ENCODE peak calls at places on chromosomes 11 and 22, in seven cellular contexts. One of them, this sample, is unnamed.
A peak's percentile ranks its signal among the peaks of the same experiment; 100 is the strongest.

GRCh38 chr11:372809-373715 is 3.8 kb downstream of the B4GALNT4 start:
- DNase-seq in PC-3: no peak
- DNase-seq in cardiac muscle cell: no peak
- DNase-seq in CD8-positive, alpha-beta T cell: no peak
- DNase-seq in left lung: peak; percentile 71
- DNase-seq in brain microvascular endothelial cell: no peak
- DNase-seq in right lobe of liver: no peak
- DNase-seq in this sample: no peak

GRCh38 chr22:50314455-50315288 is 7.2 kb upstream of the PLXNB2 start:
- DNase-seq in cardiac muscle cell: peak; percentile 56
- DNase-seq in left lung: peak; percentile 92
- DNase-seq in right lobe of liver: peak; percentile 47
- DNase-seq in CD8-positive, alpha-beta T cell: peak; percentile 72
- DNase-seq in brain microvascular endothelial cell: no peak
- DNase-seq in PC-3: no peak
- DNase-seq in this sample: peak; percentile 78

GRCh38 chr11:68692881-68693483 is 8.6 kb downstream of the GAL start:
- DNase-seq in CD8-positive, alpha-beta T cell: no peak
- DNase-seq in cardiac muscle cell: peak; percentile 83
- DNase-seq in right lobe of liver: no peak
- DNase-seq in brain microvascular endothelial cell: no peak
- DNase-seq in PC-3: no peak
- DNase-seq in left lung: no peak
- DNase-seq in this sample: no peak

GRCh38 chr11:1557168-1557884 is 14.7 kb downstream of the DUSP8 start:
- DNase-seq in cardiac muscle cell: no peak
- DNase-seq in CD8-positive, alpha-beta T cell: peak; percentile 18
- DNase-seq in right lobe of liver: peak; percentile 37
- DNase-seq in brain microvascular endothelial cell: no peak
- DNase-seq in PC-3: no peak
- DNase-seq in left lung: peak; percentile 68
- DNase-seq in this sample: no peak

GRCh38 chr11:96279421-96280290 is 63.3 kb downstream of the MAML2 start:
- DNase-seq in cardiac muscle cell: no peak
- DNase-seq in brain microvascular endothelial cell: peak; percentile 60
- DNase-seq in CD8-positive, alpha-beta T cell: no peak
- DNase-seq in left lung: no peak
- DNase-seq in right lobe of liver: no peak
- DNase-seq in PC-3: peak; percentile 84
- DNase-seq in this sample: no peak

GRCh38 chr11:45145421-45146071 is 893 bp upstream of the PRDM11 start:
- DNase-seq in left lung: no peak
- DNase-seq in right lobe of liver: peak; percentile 87
- DNase-seq in CD8-positive, alpha-beta T cell: no peak
- DNase-seq in brain microvascular endothelial cell: peak; percentile 32
- DNase-seq in cardiac muscle cell: peak; percentile 45
- DNase-seq in PC-3: no peak
- DNase-seq in this sample: no peak

GRCh38 chr11:73376803-73377629 is 817 bp downstream of the RELT start:
- DNase-seq in left lung: peak; percentile 89
- DNase-seq in PC-3: peak; percentile 69
- DNase-seq in brain microvascular endothelial cell: peak; percentile 66
- DNase-seq in right lobe of liver: no peak
- DNase-seq in CD8-positive, alpha-beta T cell: peak; percentile 69
- DNase-seq in cardiac muscle cell: peak; percentile 56
- DNase-seq in this sample: peak; percentile 63

GRCh38 chr11:64545605-64546004 is 45.4 kb upstream of the SLC22A12 start:
- DNase-seq in left lung: no peak
- DNase-seq in cardiac muscle cell: no peak
- DNase-seq in right lobe of liver: no peak
- DNase-seq in PC-3: peak; percentile 97
- DNase-seq in CD8-positive, alpha-beta T cell: no peak
- DNase-seq in brain microvascular endothelial cell: peak; percentile 86
- DNase-seq in this sample: no peak

GRCh38 chr11:87290304-87290922 is 252.7 kb downstream of the TMEM135 start:
- DNase-seq in cardiac muscle cell: peak; percentile 75
- DNase-seq in right lobe of liver: no peak
- DNase-seq in CD8-positive, alpha-beta T cell: no peak
- DNase-seq in left lung: no peak
- DNase-seq in PC-3: peak; percentile 93
- DNase-seq in brain microvascular endothelial cell: peak; percentile 9
- DNase-seq in this sample: peak; percentile 25

GRCh38 chr11:132278801-132279574 is 908.6 kb downstream of the NTM start:
- DNase-seq in right lobe of liver: no peak
- DNase-seq in cardiac muscle cell: no peak
- DNase-seq in left lung: no peak
- DNase-seq in CD8-positive, alpha-beta T cell: no peak
- DNase-seq in PC-3: peak; percentile 10
- DNase-seq in brain microvascular endothelial cell: peak; percentile 69
- DNase-seq in this sample: peak; percentile 12

GRCh38 chr11:75913984-75914383 is 99.0 kb downstream of the UVRAG start:
- DNase-seq in cardiac muscle cell: no peak
- DNase-seq in left lung: no peak
- DNase-seq in brain microvascular endothelial cell: no peak
- DNase-seq in PC-3: no peak
- DNase-seq in CD8-positive, alpha-beta T cell: no peak
- DNase-seq in right lobe of liver: no peak
- DNase-seq in this sample: no peak

GRCh38 chr11:70606248-70606950 is 208.1 kb downstream of the CTTN start:
- DNase-seq in left lung: no peak
- DNase-seq in CD8-positive, alpha-beta T cell: no peak
- DNase-seq in cardiac muscle cell: no peak
- DNase-seq in right lobe of liver: no peak
- DNase-seq in PC-3: no peak
- DNase-seq in brain microvascular endothelial cell: no peak
- DNase-seq in this sample: no peak

GRCh38 chr11:127073621-127074020 is 73.1 kb upstream of the KIRREL3 start:
- DNase-seq in CD8-positive, alpha-beta T cell: no peak
- DNase-seq in PC-3: no peak
- DNase-seq in brain microvascular endothelial cell: no peak
- DNase-seq in left lung: no peak
- DNase-seq in right lobe of liver: no peak
- DNase-seq in cardiac muscle cell: no peak
- DNase-seq in this sample: no peak

DNA sequence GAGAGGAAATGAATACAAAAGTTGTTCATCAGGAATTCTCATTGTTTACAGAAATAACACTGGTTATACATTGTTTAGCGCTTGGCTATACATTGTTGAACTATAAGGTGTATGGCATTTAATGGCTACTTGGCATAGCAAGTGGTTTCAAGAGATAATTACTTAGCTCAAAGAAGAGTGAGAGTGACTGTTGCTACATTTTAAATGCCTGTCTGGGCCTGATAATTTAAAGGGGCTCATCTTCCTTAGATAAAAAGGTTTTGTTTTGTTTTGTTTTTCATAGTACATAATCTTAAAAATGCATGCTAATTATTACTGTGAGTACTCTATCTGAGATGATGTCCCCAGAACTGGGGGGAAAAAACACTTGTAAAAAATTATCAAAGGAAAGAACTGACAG is 1.5 kb upstream of the SMPD1 start:
- DNase-seq in right lobe of liver: no peak
- DNase-seq in cardiac muscle cell: no peak
- DNase-seq in PC-3: no peak
- DNase-seq in brain microvascular endothelial cell: no peak
- DNase-seq in left lung: no peak
- DNase-seq in CD8-positive, alpha-beta T cell: no peak
- DNase-seq in this sample: no peak
- H3K4me3 ChIP-seq in right lobe of liver: no peak overlapping the region
- H3K4me3 ChIP-seq in cardiac muscle cell: no peak overlapping the region
- H3K4me3 ChIP-seq in PC-3: no peak overlapping the region
- H3K4me3 ChIP-seq in brain microvascular endothelial cell: no peak overlapping the region
- H3K4me3 ChIP-seq in left lung: no peak overlapping the region
- H3K4me3 ChIP-seq in CD8-positive, alpha-beta T cell: no peak overlapping the region
- H3K4me3 ChIP-seq in this sample: no peak overlapping the region

GRCh38 chr11:104534268-104534667 is 364.0 kb downstream of the CASP12 start:
- DNase-seq in cardiac muscle cell: no peak
- DNase-seq in PC-3: peak; percentile 69
- DNase-seq in brain microvascular endothelial cell: peak; percentile 79
- DNase-seq in left lung: no peak
- DNase-seq in right lobe of liver: no peak
- DNase-seq in CD8-positive, alpha-beta T cell: no peak
- DNase-seq in this sample: no peak

GRCh38 chr11:104529916-104530315 is 366.0 kb upstream of the PDGFD start:
- DNase-seq in PC-3: no peak
- DNase-seq in cardiac muscle cell: no peak
- DNase-seq in left lung: no peak
- DNase-seq in CD8-positive, alpha-beta T cell: no peak
- DNase-seq in brain microvascular endothelial cell: no peak
- DNase-seq in right lobe of liver: no peak
- DNase-seq in this sample: no peak

GRCh38 chr11:104531894-104532293 is 366.4 kb downstream of the CASP12 start:
- DNase-seq in CD8-positive, alpha-beta T cell: no peak
- DNase-seq in right lobe of liver: no peak
- DNase-seq in left lung: no peak
- DNase-seq in PC-3: peak; percentile 58
- DNase-seq in cardiac muscle cell: no peak
- DNase-seq in brain microvascular endothelial cell: no peak
- DNase-seq in this sample: no peak

GRCh38 chr11:104529213-104529612 is 365.3 kb upstream of the PDGFD start:
- DNase-seq in cardiac muscle cell: no peak
- DNase-seq in right lobe of liver: no peak
- DNase-seq in left lung: no peak
- DNase-seq in brain microvascular endothelial cell: no peak
- DNase-seq in PC-3: no peak
- DNase-seq in CD8-positive, alpha-beta T cell: no peak
- DNase-seq in this sample: no peak

GRCh38 chr11:104531075-104531474 is 367.1 kb upstream of the PDGFD start:
- DNase-seq in PC-3: peak; percentile 57
- DNase-seq in left lung: no peak
- DNase-seq in right lobe of liver: no peak
- DNase-seq in CD8-positive, alpha-beta T cell: no peak
- DNase-seq in brain microvascular endothelial cell: no peak
- DNase-seq in cardiac muscle cell: no peak
- DNase-seq in this sample: no peak
- TF ChIP-seq CTCF in PC-3: peak; percentile 66
- TF ChIP-seq CTCF in left lung: peak; percentile 8
- TF ChIP-seq CTCF in right lobe of liver: no peak
- TF ChIP-seq CTCF in CD8-positive, alpha-beta T cell: peak; percentile 34
- TF ChIP-seq CTCF in brain microvascular endothelial cell: peak; percentile 42
- TF ChIP-seq CTCF in cardiac muscle cell: no peak
- TF ChIP-seq CTCF in this sample: peak; percentile 52

DNA sequence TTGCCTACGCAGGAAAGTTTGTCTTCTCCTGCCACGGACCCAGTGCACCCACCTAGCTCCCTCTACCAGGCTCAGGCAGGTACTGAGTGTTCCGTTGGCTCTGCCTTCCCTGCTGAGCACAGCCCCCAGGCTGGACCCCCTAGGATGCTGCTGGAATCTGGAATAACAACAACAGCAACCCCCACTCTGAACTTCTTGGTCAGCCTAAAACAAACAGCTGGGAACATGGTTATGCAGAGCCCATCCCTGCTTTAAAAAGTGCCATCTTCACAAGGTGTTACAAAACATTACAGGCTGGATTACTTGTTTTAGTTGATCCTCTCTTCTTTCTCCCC is 1.8 kb downstream of the OPCML start:
- DNase-seq in left lung: no peak
- DNase-seq in PC-3: no peak
- DNase-seq in CD8-positive, alpha-beta T cell: no peak
- DNase-seq in right lobe of liver: no peak
- DNase-seq in cardiac muscle cell: no peak
- DNase-seq in brain microvascular endothelial cell: no peak
- DNase-seq in this sample: no peak
- H3K4me3 ChIP-seq in left lung: no peak overlapping the region
- H3K4me3 ChIP-seq in PC-3: no peak overlapping the region
- H3K4me3 ChIP-seq in CD8-positive, alpha-beta T cell: no peak overlapping the region
- H3K4me3 ChIP-seq in right lobe of liver: no peak overlapping the region
- H3K4me3 ChIP-seq in cardiac muscle cell: no peak overlapping the region
- H3K4me3 ChIP-seq in brain microvascular endothelial cell: no peak overlapping the region
- H3K4me3 ChIP-seq in this sample: no peak overlapping the region

GRCh38 chr11:67041602-67042001 is 15.0 kb upstream of the RHOD start:
- DNase-seq in brain microvascular endothelial cell: no peak
- DNase-seq in CD8-positive, alpha-beta T cell: no peak
- DNase-seq in PC-3: no peak
- DNase-seq in left lung: no peak
- DNase-seq in right lobe of liver: peak; percentile 85
- DNase-seq in cardiac muscle cell: no peak
- DNase-seq in this sample: no peak

GRCh38 chr11:67043572-67044329 is 12.9 kb upstream of the RHOD start:
- DNase-seq in right lobe of liver: no peak
- DNase-seq in cardiac muscle cell: no peak
- DNase-seq in brain microvascular endothelial cell: no peak
- DNase-seq in CD8-positive, alpha-beta T cell: no peak
- DNase-seq in PC-3: no peak
- DNase-seq in left lung: no peak
- DNase-seq in this sample: no peak

GRCh38 chr11:67048515-67048914 is 8.1 kb upstream of the RHOD start:
- DNase-seq in left lung: no peak
- DNase-seq in brain microvascular endothelial cell: no peak
- DNase-seq in PC-3: no peak
- DNase-seq in right lobe of liver: no peak
- DNase-seq in cardiac muscle cell: no peak
- DNase-seq in CD8-positive, alpha-beta T cell: no peak
- DNase-seq in this sample: no peak

GRCh38 chr11:67045314-67045713 is 11.3 kb upstream of the RHOD start:
- DNase-seq in right lobe of liver: no peak
- DNase-seq in cardiac muscle cell: no peak
- DNase-seq in PC-3: peak; percentile 90
- DNase-seq in CD8-positive, alpha-beta T cell: no peak
- DNase-seq in brain microvascular endothelial cell: peak; percentile 94
- DNase-seq in left lung: no peak
- DNase-seq in this sample: no peak

GRCh38 chr11:67044496-67044895 is 12.2 kb upstream of the RHOD start:
- DNase-seq in right lobe of liver: no peak
- DNase-seq in PC-3: no peak
- DNase-seq in cardiac muscle cell: no peak
- DNase-seq in CD8-positive, alpha-beta T cell: no peak
- DNase-seq in brain microvascular endothelial cell: no peak
- DNase-seq in left lung: no peak
- DNase-seq in this sample: no peak
- TF ChIP-seq CTCF in right lobe of liver: no peak
- TF ChIP-seq CTCF in PC-3: no peak
- TF ChIP-seq CTCF in cardiac muscle cell: no peak
- TF ChIP-seq CTCF in CD8-positive, alpha-beta T cell: no peak
- TF ChIP-seq CTCF in brain microvascular endothelial cell: peak; percentile 44
- TF ChIP-seq CTCF in left lung: no peak
- TF ChIP-seq CTCF in this sample: no peak

This sample was measured in GM12864.